ENCODE peak calls at places on chromosomes 13 and 19, in eight cellular contexts. One of them, this sample, is unnamed.

GRCh38 chr19:49222011-49222410 is 64.4 kb downstream of the TRPM4 start:
- DNase-seq in testis: no peak
- DNase-seq in IMR-90: no peak
- DNase-seq in aorta: no peak
- DNase-seq in lung: no peak
- DNase-seq in mesenchymal stem cell: peak
- DNase-seq in dorsolateral prefrontal cortex: no peak
- DNase-seq in CD4-positive, CD25-positive, alpha-beta regulatory T cell: no peak
- DNase-seq in this sample: no peak

GRCh38 chr13:80513196-80513595 is 172.3 kb upstream of the SPRY2 start:
- DNase-seq in testis: no peak
- DNase-seq in IMR-90: no peak
- DNase-seq in aorta: no peak
- DNase-seq in lung: no peak
- DNase-seq in mesenchymal stem cell: no peak
- DNase-seq in dorsolateral prefrontal cortex: no peak
- DNase-seq in CD4-positive, CD25-positive, alpha-beta regulatory T cell: no peak
- DNase-seq in this sample: no peak

GRCh38 chr13:114324334-114324733 is 10.0 kb downstream of the CHAMP1 start:
- DNase-seq in testis: no peak
- DNase-seq in IMR-90: no peak
- DNase-seq in aorta: no peak
- DNase-seq in lung: no peak
- DNase-seq in mesenchymal stem cell: no peak
- DNase-seq in dorsolateral prefrontal cortex: no peak
- DNase-seq in CD4-positive, CD25-positive, alpha-beta regulatory T cell: no peak
- DNase-seq in this sample: no peak

GRCh38 chr19:23099966-23100365 is 16.9 kb upstream of the ZNF730 start:
- DNase-seq in testis: no peak
- DNase-seq in IMR-90: no peak
- DNase-seq in aorta: no peak
- DNase-seq in lung: no peak
- DNase-seq in mesenchymal stem cell: no peak
- DNase-seq in dorsolateral prefrontal cortex: no peak
- DNase-seq in CD4-positive, CD25-positive, alpha-beta regulatory T cell: no peak
- DNase-seq in this sample: no peak

GRCh38 chr19:18946918-18947317 is 5.9 kb upstream of the HOMER3 start:
- DNase-seq in testis: no peak
- DNase-seq in IMR-90: no peak
- DNase-seq in aorta: no peak
- DNase-seq in lung: no peak
- DNase-seq in mesenchymal stem cell: no peak
- DNase-seq in dorsolateral prefrontal cortex: no peak
- DNase-seq in CD4-positive, CD25-positive, alpha-beta regulatory T cell: no peak
- DNase-seq in this sample: no peak

GRCh38 chr19:42363614-42364346 is 26.3 kb downstream of the CNFN start:
- DNase-seq in testis: no peak
- DNase-seq in IMR-90: no peak
- DNase-seq in aorta: no peak
- DNase-seq in lung: no peak
- DNase-seq in mesenchymal stem cell: no peak
- DNase-seq in dorsolateral prefrontal cortex: no peak
- DNase-seq in CD4-positive, CD25-positive, alpha-beta regulatory T cell: no peak
- DNase-seq in this sample: no peak

GRCh38 chr13:40101708-40102359 is 446.4 kb downstream of the COG6 start:
- DNase-seq in testis: no peak
- DNase-seq in IMR-90: no peak
- DNase-seq in aorta: no peak
- DNase-seq in lung: no peak
- DNase-seq in mesenchymal stem cell: no peak
- DNase-seq in dorsolateral prefrontal cortex: no peak
- DNase-seq in CD4-positive, CD25-positive, alpha-beta regulatory T cell: no peak
- DNase-seq in this sample: no peak

GRCh38 chr19:41302624-41303351 is 7.2 kb upstream of the CCDC97 start:
- DNase-seq in testis: no peak
- DNase-seq in IMR-90: no peak
- DNase-seq in aorta: peak
- DNase-seq in lung: no peak
- DNase-seq in mesenchymal stem cell: no peak
- DNase-seq in dorsolateral prefrontal cortex: no peak
- DNase-seq in CD4-positive, CD25-positive, alpha-beta regulatory T cell: no peak
- DNase-seq in this sample: no peak

GRCh38 chr19:40143612-40144011 is 47.6 kb upstream of the MAP3K10 start:
- DNase-seq in testis: no peak
- DNase-seq in IMR-90: no peak
- DNase-seq in aorta: no peak
- DNase-seq in lung: no peak
- DNase-seq in mesenchymal stem cell: no peak
- DNase-seq in dorsolateral prefrontal cortex: no peak
- DNase-seq in CD4-positive, CD25-positive, alpha-beta regulatory T cell: no peak
- DNase-seq in this sample: no peak

GRCh38 chr19:27657271-27658051 is 1555.5 kb downstream of the UQCRFS1 start:
- DNase-seq in testis: no peak
- DNase-seq in IMR-90: no peak
- DNase-seq in aorta: no peak
- DNase-seq in lung: no peak
- DNase-seq in mesenchymal stem cell: no peak
- DNase-seq in dorsolateral prefrontal cortex: no peak
- DNase-seq in CD4-positive, CD25-positive, alpha-beta regulatory T cell: no peak
- DNase-seq in this sample: no peak

GRCh38 chr19:3658823-3659745 is 32.5 kb upstream of the CACTIN start:
- DNase-seq in testis: no peak
- DNase-seq in IMR-90: no peak
- DNase-seq in aorta: no peak
- DNase-seq in lung: no peak
- DNase-seq in mesenchymal stem cell: no peak
- DNase-seq in dorsolateral prefrontal cortex: no peak
- DNase-seq in CD4-positive, CD25-positive, alpha-beta regulatory T cell: no peak
- DNase-seq in this sample: no peak

GRCh38 chr13:80340643-80341097 is 256 bp downstream of the SPRY2 start:
- DNase-seq in testis: no peak
- DNase-seq in IMR-90: peak
- DNase-seq in aorta: no peak
- DNase-seq in lung: peak
- DNase-seq in mesenchymal stem cell: peak
- DNase-seq in dorsolateral prefrontal cortex: peak
- DNase-seq in CD4-positive, CD25-positive, alpha-beta regulatory T cell: no peak
- DNase-seq in this sample: no peak

GRCh38 chr13:52459668-52460067 is 4.4 kb downstream of the CKAP2 start:
- DNase-seq in testis: no peak
- DNase-seq in IMR-90: peak
- DNase-seq in aorta: no peak
- DNase-seq in lung: no peak
- DNase-seq in mesenchymal stem cell: peak
- DNase-seq in dorsolateral prefrontal cortex: no peak
- DNase-seq in CD4-positive, CD25-positive, alpha-beta regulatory T cell: no peak
- DNase-seq in this sample: no peak

GRCh38 chr19:35363001-35363590 is 4.8 kb downstream of the FFAR3 start:
- DNase-seq in testis: no peak
- DNase-seq in IMR-90: no peak
- DNase-seq in aorta: no peak
- DNase-seq in lung: no peak
- DNase-seq in mesenchymal stem cell: no peak
- DNase-seq in dorsolateral prefrontal cortex: peak
- DNase-seq in CD4-positive, CD25-positive, alpha-beta regulatory T cell: no peak
- DNase-seq in this sample: no peak

GRCh38 chr13:29543230-29544215 is 52.0 kb downstream of the SLC7A1 start:
- DNase-seq in testis: no peak
- DNase-seq in IMR-90: peak
- DNase-seq in aorta: no peak
- DNase-seq in lung: no peak
- DNase-seq in mesenchymal stem cell: peak
- DNase-seq in dorsolateral prefrontal cortex: no peak
- DNase-seq in CD4-positive, CD25-positive, alpha-beta regulatory T cell: no peak
- DNase-seq in this sample: peak

GRCh38 chr19:8210660-8211101 is 1.5 kb downstream of the CERS4 start:
- DNase-seq in testis: no peak
- DNase-seq in IMR-90: no peak
- DNase-seq in aorta: no peak
- DNase-seq in lung: no peak
- DNase-seq in mesenchymal stem cell: no peak
- DNase-seq in dorsolateral prefrontal cortex: no peak
- DNase-seq in CD4-positive, CD25-positive, alpha-beta regulatory T cell: no peak
- DNase-seq in this sample: no peak

GRCh38 chr13:90545070-90545840 is 802.2 kb upstream of the MIR17HG start:
- DNase-seq in testis: peak
- DNase-seq in IMR-90: no peak
- DNase-seq in aorta: peak
- DNase-seq in lung: no peak
- DNase-seq in mesenchymal stem cell: no peak
- DNase-seq in dorsolateral prefrontal cortex: no peak
- DNase-seq in CD4-positive, CD25-positive, alpha-beta regulatory T cell: no peak
- DNase-seq in this sample: no peak

GRCh38 chr19:35843676-35844481 is 8.4 kb downstream of the NPHS1 start:
- DNase-seq in testis: peak
- DNase-seq in IMR-90: no peak
- DNase-seq in aorta: no peak
- DNase-seq in lung: no peak
- DNase-seq in mesenchymal stem cell: peak
- DNase-seq in dorsolateral prefrontal cortex: no peak
- DNase-seq in CD4-positive, CD25-positive, alpha-beta regulatory T cell: no peak
- DNase-seq in this sample: peak

GRCh38 chr19:8663920-8664670 is 33.7 kb downstream of the NFILZ start:
- DNase-seq in testis: no peak
- DNase-seq in IMR-90: no peak
- DNase-seq in aorta: peak
- DNase-seq in lung: no peak
- DNase-seq in mesenchymal stem cell: no peak
- DNase-seq in dorsolateral prefrontal cortex: no peak
- DNase-seq in CD4-positive, CD25-positive, alpha-beta regulatory T cell: no peak
- DNase-seq in this sample: no peak

GRCh38 chr13:106230450-106230849 is 305.0 kb downstream of the EFNB2 start:
- DNase-seq in testis: no peak
- DNase-seq in IMR-90: peak
- DNase-seq in aorta: no peak
- DNase-seq in lung: no peak
- DNase-seq in mesenchymal stem cell: peak
- DNase-seq in dorsolateral prefrontal cortex: no peak
- DNase-seq in CD4-positive, CD25-positive, alpha-beta regulatory T cell: no peak
- DNase-seq in this sample: no peak

GRCh38 chr13:41408061-41408460 is 49.3 kb upstream of the RGCC start:
- DNase-seq in testis: no peak
- DNase-seq in IMR-90: no peak
- DNase-seq in aorta: no peak
- DNase-seq in lung: no peak
- DNase-seq in mesenchymal stem cell: no peak
- DNase-seq in dorsolateral prefrontal cortex: no peak
- DNase-seq in CD4-positive, CD25-positive, alpha-beta regulatory T cell: no peak
- DNase-seq in this sample: no peak

DNA sequence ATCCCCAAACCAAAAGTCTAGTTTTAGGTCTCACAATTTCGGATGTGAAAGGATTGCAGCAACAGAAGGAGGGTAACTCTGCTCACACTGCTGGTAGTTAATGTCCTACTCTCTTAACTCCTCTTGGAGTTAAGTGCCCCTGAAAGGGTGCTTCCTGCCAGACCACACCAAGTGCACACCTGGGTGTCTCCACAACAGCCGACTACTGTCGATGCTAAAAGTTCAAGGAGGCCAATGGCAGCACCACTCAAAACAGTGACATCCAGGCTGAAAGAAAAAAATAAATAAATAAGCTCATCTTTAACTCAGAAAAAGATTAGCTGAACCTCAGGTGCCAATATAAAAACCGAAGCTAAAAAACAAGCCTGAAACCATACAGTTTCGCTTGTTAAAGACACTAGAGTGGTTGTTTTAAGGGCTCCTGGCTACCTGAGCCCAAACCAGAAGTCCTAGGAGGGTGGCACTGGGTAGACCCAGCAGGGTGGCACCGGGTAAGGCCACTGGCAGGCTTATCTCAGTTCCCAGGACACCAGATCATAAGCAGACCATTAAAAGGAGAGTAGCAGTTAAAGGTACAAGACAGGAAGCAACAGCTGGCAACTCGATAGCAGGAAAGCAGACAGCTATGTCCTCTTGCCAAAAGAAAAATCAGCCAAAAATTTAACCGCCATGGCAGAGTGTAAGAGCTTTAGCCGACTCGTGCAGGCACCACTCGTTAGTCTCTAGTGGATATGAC is 39.3 kb downstream of the BRD4 start:
- DNase-seq in testis: no peak
- DNase-seq in IMR-90: no peak
- DNase-seq in aorta: no peak
- DNase-seq in lung: no peak
- DNase-seq in mesenchymal stem cell: no peak
- DNase-seq in dorsolateral prefrontal cortex: no peak
- DNase-seq in CD4-positive, CD25-positive, alpha-beta regulatory T cell: no peak
- DNase-seq in this sample: no peak
- H3K27ac ChIP-seq in testis: peak
- H3K27ac ChIP-seq in IMR-90: peak
- H3K27ac ChIP-seq in aorta: no peak
- H3K27ac ChIP-seq in lung: peak
- H3K27ac ChIP-seq in mesenchymal stem cell: no peak
- H3K27ac ChIP-seq in dorsolateral prefrontal cortex: no peak
- H3K27ac ChIP-seq in CD4-positive, CD25-positive, alpha-beta regulatory T cell: peak
- H3K27ac ChIP-seq in this sample: no peak

GRCh38 chr19:1065606-1066109 is 1.3 kb upstream of the ARHGAP45 start:
- DNase-seq in testis: no peak
- DNase-seq in IMR-90: no peak
- DNase-seq in aorta: no peak
- DNase-seq in lung: peak
- DNase-seq in mesenchymal stem cell: no peak
- DNase-seq in dorsolateral prefrontal cortex: no peak
- DNase-seq in CD4-positive, CD25-positive, alpha-beta regulatory T cell: no peak
- DNase-seq in this sample: peak
- H3K4me3 ChIP-seq in testis: no peak
- H3K4me3 ChIP-seq in IMR-90: no peak
- H3K4me3 ChIP-seq in aorta: no peak
- H3K4me3 ChIP-seq in lung: no peak
- H3K4me3 ChIP-seq in mesenchymal stem cell: no peak
- H3K4me3 ChIP-seq in dorsolateral prefrontal cortex: no peak
- H3K4me3 ChIP-seq in CD4-positive, CD25-positive, alpha-beta regulatory T cell: no peak
- H3K4me3 ChIP-seq in this sample: peak

DNA sequence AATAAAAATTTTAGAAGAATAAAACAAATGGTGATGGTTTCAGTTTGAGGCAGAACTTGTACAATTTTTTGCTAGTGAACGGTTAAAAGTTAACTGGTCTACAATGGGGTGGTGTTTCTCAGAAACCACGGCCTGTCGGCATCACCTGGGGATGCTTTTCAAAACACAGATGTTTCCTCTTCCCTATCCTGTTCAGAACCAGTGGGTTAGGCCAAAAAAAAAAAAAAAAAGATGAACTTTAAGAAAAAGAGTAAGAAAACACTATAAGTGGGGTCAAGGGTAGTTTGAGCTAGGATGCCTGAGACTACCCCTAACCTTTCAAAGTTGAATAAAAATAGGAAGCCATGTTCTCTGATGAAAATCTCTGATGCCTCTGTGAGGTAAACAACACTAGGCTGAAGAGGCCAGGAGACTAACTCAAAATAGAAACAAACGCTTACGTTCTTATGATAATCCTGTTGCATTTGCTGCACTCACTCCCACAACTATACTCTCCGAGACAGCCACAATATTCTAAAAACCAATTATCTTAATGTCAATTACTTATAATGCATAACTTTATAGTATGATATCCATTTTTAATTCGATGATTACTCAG is 3.3 kb downstream of the MTIF3 start:
- DNase-seq in testis: no peak
- DNase-seq in IMR-90: no peak
- DNase-seq in aorta: no peak
- DNase-seq in lung: no peak
- DNase-seq in mesenchymal stem cell: no peak
- DNase-seq in dorsolateral prefrontal cortex: no peak
- DNase-seq in CD4-positive, CD25-positive, alpha-beta regulatory T cell: no peak
- DNase-seq in this sample: no peak
- H3K27ac ChIP-seq in testis: peak
- H3K27ac ChIP-seq in IMR-90: no peak
- H3K27ac ChIP-seq in aorta: no peak
- H3K27ac ChIP-seq in lung: peak
- H3K27ac ChIP-seq in mesenchymal stem cell: no peak
- H3K27ac ChIP-seq in dorsolateral prefrontal cortex: no peak
- H3K27ac ChIP-seq in CD4-positive, CD25-positive, alpha-beta regulatory T cell: peak
- H3K27ac ChIP-seq in this sample: no peak

GRCh38 chr19:2488942-2489731 is 13.2 kb downstream of the GADD45B start:
- DNase-seq in testis: peak
- DNase-seq in IMR-90: no peak
- DNase-seq in aorta: peak
- DNase-seq in lung: peak
- DNase-seq in mesenchymal stem cell: peak
- DNase-seq in dorsolateral prefrontal cortex: no peak
- DNase-seq in CD4-positive, CD25-positive, alpha-beta regulatory T cell: no peak
- DNase-seq in this sample: peak
- H3K4me3 ChIP-seq in testis: peak
- H3K4me3 ChIP-seq in IMR-90: peak
- H3K4me3 ChIP-seq in aorta: peak
- H3K4me3 ChIP-seq in lung: no peak
- H3K4me3 ChIP-seq in mesenchymal stem cell: peak
- H3K4me3 ChIP-seq in dorsolateral prefrontal cortex: peak
- H3K4me3 ChIP-seq in CD4-positive, CD25-positive, alpha-beta regulatory T cell: no peak
- H3K4me3 ChIP-seq in this sample: peak

This sample was measured in colonic mucosa.